ENCODE peak calls at places on chromosomes 12 and 14, in four cellular contexts. Y is breast epithelium, Q is prostate gland, C is suprapubic skin. K is an unnamed sample.

GRCh38 chr12:49553512-49554088 is 14.3 kb downstream of the MCRS1 start:
- DNase-seq in C (no peak), Y (no peak), Q (no peak), K (no peak)

GRCh38 chr12:27534060-27534764 is 10.2 kb downstream of the PPFIBP1 start:
- DNase-seq in C (no peak), Q (no peak), Y (no peak), K (no peak)

GRCh38 chr14:71248204-71248603 is 340.9 kb downstream of the PCNX1 start:
- DNase-seq in Q (no peak), C (no peak), Y (no peak), K (no peak)

GRCh38 chr12:98954506-98954905 is 309.4 kb downstream of the APAF1 start:
- DNase-seq in Q (no peak), Y (no peak), C (no peak), K (no peak)

GRCh38 chr12:2284321-2284813 is 231.6 kb downstream of the CACNA1C start:
- DNase-seq in C (no peak), Y (no peak), Q (no peak), K (no peak)

GRCh38 chr14:49893309-49894213 is 679 bp downstream of the ARF6 start:
- DNase-seq in Y (peak; percentile 58), Q (peak; percentile 23), C (peak; percentile 85), K (no peak)

GRCh38 chr12:75481774-75482173 is 1.2 kb downstream of the GLIPR1 start:
- DNase-seq in Y (no peak), Q (no peak), C (no peak), K (no peak)

GRCh38 chr12:67885370-67886169 is 103.7 kb upstream of the IFNG-AS1 start:
- DNase-seq in Y (no peak), C (no peak), Q (no peak), K (no peak)

GRCh38 chr12:122064034-122064777 is 14.3 kb upstream of the MLXIP start:
- DNase-seq in Q (peak; percentile 35), C (peak; percentile 89), Y (no peak), K (no peak)

GRCh38 chr14:72745546-72745945 is 148.4 kb downstream of the DPF3 start:
- DNase-seq in Q (peak; percentile 1), C (no peak), Y (no peak), K (no peak)

GRCh38 chr12:14367097-14367661 is 1.7 kb downstream of the ATF7IP start:
- DNase-seq in C (no peak), Q (no peak), Y (no peak), K (no peak)

GRCh38 chr12:104938371-104938770 is 19.7 kb downstream of the SLC41A2 start:
- DNase-seq in Y (no peak), Q (no peak), C (no peak), K (no peak)

GRCh38 chr12:34398706-34399630 is 376.7 kb downstream of the ALG10 start:
- DNase-seq in C (peak; percentile 65), Y (peak; percentile 27), Q (peak; percentile 2), K (peak; percentile 83)

GRCh38 chr14:89276424-89276975 is 140.5 kb downstream of the FOXN3 start:
- DNase-seq in Q (no peak), Y (no peak), C (no peak), K (no peak)

GRCh38 chr12:52181757-52182156 is 10.1 kb downstream of the KRT80 start:
- DNase-seq in C (no peak), Y (no peak), Q (no peak), K (no peak)

GRCh38 chr12:98606367-98606985 is 13.0 kb downstream of the SLC25A3 start:
- DNase-seq in Y (no peak), C (no peak), Q (no peak), K (no peak)

GRCh38 chr12:44847888-44848770 is 28.0 kb downstream of the NELL2 start:
- DNase-seq in Y (no peak), C (no peak), Q (no peak), K (no peak)

GRCh38 chr14:69242311-69243224 is 17.4 kb upstream of the GALNT16 start:
- DNase-seq in Y (no peak), C (no peak), Q (peak; percentile 62), K (no peak)

GRCh38 chr14:55730602-55731001 is 150.6 kb downstream of the KTN1 start:
- DNase-seq in C (no peak), Y (no peak), Q (peak; percentile 27), K (no peak)

GRCh38 chr12:49932746-49933145 is 17.8 kb upstream of the AQP2 start:
- DNase-seq in Q (no peak), Y (peak; percentile 25), C (no peak), K (no peak)

GRCh38 chr12:90250766-90251165 is 542.1 kb upstream of the ATP2B1 start:
- DNase-seq in Q (no peak), Y (no peak), C (no peak), K (no peak)

GRCh38 chr14:68279777-68280233 is 460.2 kb downstream of the RAD51B start:
- DNase-seq in C (no peak), Q (no peak), Y (no peak), K (no peak)

GRCh38 chr12:15861404-15861803 is 20.8 kb upstream of the STRAP start:
- DNase-seq in C (no peak), Q (no peak), Y (no peak), K (no peak)

GRCh38 chr14:67491285-67491684 is 2.8 kb upstream of the TMEM229B start:
- DNase-seq in Y (no peak), Q (no peak), C (no peak), K (no peak)

GRCh38 chr12:1130571-1130970 is 139.5 kb downstream of the ERC1 start:
- DNase-seq in Y (no peak), C (no peak), Q (no peak), K (no peak)

GRCh38 chr12:103077108-103077773 is 119.8 kb downstream of the ASCL1 start:
- DNase-seq in C (no peak), Q (no peak), Y (no peak), K (no peak)

GRCh38 chr14:96409701-96410100 is 17.8 kb downstream of the AK7 start:
- DNase-seq in C (no peak), Q (no peak), Y (no peak), K (no peak)

GRCh38 chr14:63673882-63674497 is 32.3 kb upstream of the WDR89 start:
- DNase-seq in Y (no peak), Q (no peak), C (no peak), K (no peak)

DNA sequence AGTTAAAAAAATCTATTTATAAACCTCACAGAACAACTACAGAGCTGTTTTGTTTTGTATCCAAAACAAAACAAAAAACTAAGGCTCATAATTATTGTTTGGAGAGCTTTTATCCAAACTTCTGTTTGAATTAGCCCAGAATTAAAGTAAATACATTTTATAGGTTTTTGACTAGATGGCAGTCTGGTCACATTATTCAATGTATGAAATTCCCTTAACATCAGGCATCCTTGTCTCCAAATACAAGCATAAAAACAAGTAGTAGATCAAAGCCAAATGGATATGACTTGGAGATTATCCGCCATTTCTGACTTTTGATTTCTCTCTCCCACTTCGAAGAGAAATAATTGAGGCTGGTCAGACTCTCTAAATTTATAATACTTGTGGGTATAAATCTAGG is 63.5 kb downstream of the SLC38A1 start:
- DNase-seq in C (no peak), Y (no peak), Q (no peak), K (no peak)
- H3K36me3 ChIP-seq in C (peaks cover 14% of the 10 kb centered on the region), Y (no peaks in the 10 kb centered on the region), Q (no peaks in the 10 kb centered on the region), K (no peaks in the 10 kb centered on the region)

DNA sequence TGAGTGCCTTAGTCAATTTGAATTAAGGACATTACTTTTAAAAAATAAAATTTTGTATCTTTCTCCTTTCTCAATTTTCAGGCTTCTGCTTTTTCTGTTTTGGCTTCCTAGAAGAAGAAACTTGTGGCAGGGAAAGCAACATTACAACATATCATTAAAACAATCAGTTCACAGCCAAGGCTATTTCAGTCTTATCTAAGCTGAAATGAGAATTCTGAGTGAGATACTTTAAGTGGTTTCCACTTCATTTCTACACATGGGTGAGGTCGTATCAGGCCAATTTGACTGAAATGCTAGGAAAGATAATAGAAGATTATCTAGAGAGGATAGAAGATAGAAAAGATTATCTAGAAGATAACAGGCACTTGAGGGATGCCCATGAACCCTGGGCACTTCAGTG is 52.5 kb downstream of the BCL2L14 start:
- DNase-seq in C (no peak), Y (no peak), Q (no peak), K (no peak)
- TF ChIP-seq POLR2AphosphoS5 in C (no peak), Y (no peak), Q (no peak), K (no peak)

GRCh38 chr12:120228041-120228290 is 27.1 kb upstream of the RPLP0 start:
- DNase-seq in C (no peak), Y (no peak), Q (no peak), K (no peak)

GRCh38 chr12:120227233-120228040 is 26.5 kb upstream of the RPLP0 start:
- DNase-seq in C (no peak), Y (no peak), Q (no peak), K (no peak)

GRCh38 chr12:120229583-120230325 is 28.8 kb upstream of the RPLP0 start:
- DNase-seq in Q (no peak), C (peak; percentile 81), Y (no peak), K (no peak)

GRCh38 chr12:120229071-120229582 is 28.2 kb upstream of the RPLP0 start:
- DNase-seq in Y (no peak), Q (no peak), C (peak; percentile 82), K (no peak)

DNA sequence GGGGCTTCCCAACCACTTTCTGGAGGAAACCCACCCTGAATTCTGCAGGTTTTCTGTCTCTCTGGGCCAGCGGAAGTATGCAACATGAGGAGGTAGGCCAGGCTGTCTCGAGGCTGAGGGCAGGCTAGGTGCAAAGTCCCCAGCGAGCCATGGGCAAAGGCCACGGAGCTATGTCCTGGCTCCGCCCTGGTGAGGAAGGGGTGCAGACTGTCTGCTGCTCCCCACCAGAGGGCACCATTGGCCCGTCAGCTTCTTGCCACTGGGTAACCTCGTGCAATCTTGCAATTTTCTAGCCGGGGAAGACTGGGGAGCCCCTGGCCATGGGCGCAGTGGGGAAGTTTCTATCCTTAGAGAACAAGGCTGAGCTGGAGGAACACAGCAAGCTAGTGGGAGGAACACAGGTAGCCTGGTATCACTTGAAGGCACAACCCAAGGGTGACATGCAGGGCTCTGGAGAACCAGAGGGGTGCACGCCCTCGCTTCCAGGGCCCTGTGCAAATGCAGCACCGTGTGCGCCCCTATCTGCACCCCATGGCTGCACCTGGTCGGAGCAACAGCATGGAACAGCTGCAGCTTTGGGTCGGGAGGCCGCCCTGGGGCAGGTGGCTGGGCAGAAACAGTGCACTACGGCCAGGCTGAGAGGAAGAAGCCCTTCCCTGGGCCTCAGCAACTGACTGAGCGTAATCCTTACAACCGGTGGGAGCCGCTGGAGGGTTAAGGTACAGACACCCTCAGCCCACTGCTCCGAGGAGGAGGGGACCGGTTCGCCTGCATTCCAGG is 27.6 kb upstream of the RPLP0 start:
- DNase-seq in C (peak; percentile 93), Y (peak; percentile 87), Q (peak; percentile 81), K (no peak)
- H3K36me3 ChIP-seq in C (peaks cover 14% of the 10 kb centered on the region), Y (no peaks in the 10 kb centered on the region), Q (peaks cover 4% of the 10 kb centered on the region), K (no peaks in the 10 kb centered on the region)

GRCh38 chr12:92568631-92569128 is 134.1 kb upstream of the PLEKHG7 start:
- DNase-seq in Q (no peak), Y (no peak), C (no peak), K (no peak)

GRCh38 chr12:92573104-92573503 is 129.7 kb upstream of the PLEKHG7 start:
- DNase-seq in Y (no peak), C (no peak), Q (no peak), K (no peak)

GRCh38 chr12:92570056-92570753 is 132.6 kb upstream of the PLEKHG7 start:
- DNase-seq in C (no peak), Q (peak; percentile 79), Y (no peak), K (no peak)

GRCh38 chr12:92571844-92572543 is 130.8 kb upstream of the PLEKHG7 start:
- DNase-seq in Y (no peak), C (no peak), Q (no peak), K (no peak)

DNA sequence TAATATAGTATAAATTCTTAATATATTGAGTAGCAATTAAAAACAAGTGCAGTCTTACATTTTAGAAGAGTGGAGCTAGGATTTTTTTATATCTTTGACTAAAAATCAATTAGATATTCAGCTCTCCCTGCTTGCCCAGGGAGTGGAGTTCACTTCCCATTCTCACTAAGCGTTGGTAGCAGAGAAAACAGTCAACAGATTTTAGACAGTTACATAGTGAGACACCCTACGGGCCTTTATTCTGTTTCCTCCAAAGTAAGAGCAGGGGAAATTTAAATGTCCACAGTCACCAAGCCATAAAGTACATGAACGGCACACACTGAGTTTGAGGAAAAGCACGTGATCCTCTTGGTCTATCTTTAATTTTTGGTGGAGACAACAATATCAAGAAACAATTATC is 131.6 kb upstream of the PLEKHG7 start:
- DNase-seq in Q (no peak), Y (no peak), C (no peak), K (no peak)
- TF ChIP-seq POLR2AphosphoS5 in Q (no peak), Y (no peak), C (no peak), K (no peak)

K was measured in vagina.